ENCODE peak calls at places on chromosomes 6 and 20, in four cellular contexts. P is fibroblast of pulmonary artery; S is psoas muscle; R is stimulated activated CD4-positive, alpha-beta T cell treated with anti-CD3 and anti-CD28 coated beads, Interleukin-1b, Interleukin-23, amount 100 ng/mL, for 48 hours. K is an unnamed sample.

GRCh38 chr20:50462093-50462685 is 48.0 kb upstream of the PTPN1 start:
- DNase-seq in P (peak; percentile 52), R (no peak), S (no peak), K (peak; percentile 71)

GRCh38 chr6:142903806-142904205 is 41.2 kb downstream of the HIVEP2 start:
- DNase-seq in S (no peak), R (no peak), P (peak; percentile 24), K (peak; percentile 61)

GRCh38 chr6:58113960-58114359 is 796.5 kb downstream of the PRIM2 start:
- DNase-seq in R (no peak), P (no peak), S (no peak), K (no peak)

GRCh38 chr6:158854214-158855101 is 35.3 kb upstream of the EZR start:
- DNase-seq in P (peak; percentile 64), R (no peak), S (no peak), K (peak; percentile 64)

GRCh38 chr6:94636780-94637385 is 940.5 kb upstream of the MANEA start:
- DNase-seq in R (no peak), P (peak; percentile 0), S (no peak), K (peak; percentile 55)

GRCh38 chr6:169231790-169232506 is 21.7 kb downstream of the THBS2 start:
- DNase-seq in P (no peak), S (no peak), R (no peak), K (no peak)

GRCh38 chr6:130865793-130866192 is 38.6 kb downstream of the SMLR1 start:
- DNase-seq in P (no peak), S (no peak), R (no peak), K (no peak)

GRCh38 chr6:127554435-127555006 is 22.5 kb upstream of the C6orf58 start:
- DNase-seq in S (no peak), P (peak; percentile 64), R (no peak), K (peak; percentile 57)

GRCh38 chr6:125811259-125811658 is 20.5 kb downstream of the NCOA7 start:
- DNase-seq in P (no peak), R (no peak), S (no peak), K (no peak)

GRCh38 chr6:112307707-112308106 is 39.4 kb upstream of the RFPL4B start:
- DNase-seq in R (no peak), P (no peak), S (no peak), K (no peak)

GRCh38 chr20:53800883-53801604 is 207.4 kb upstream of the ZNF217 start:
- DNase-seq in R (no peak), S (no peak), P (no peak), K (no peak)

GRCh38 chr6:143325379-143326140 is 124.9 kb downstream of the ADAT2 start:
- DNase-seq in R (no peak), P (peak; percentile 13), S (no peak), K (no peak)

GRCh38 chr6:170006524-170007467 is 255.4 kb downstream of the ERMARD start:
- DNase-seq in R (no peak), S (no peak), P (no peak), K (no peak)

GRCh38 chr20:59888050-59888449 is 45.4 kb downstream of the SYCP2 start:
- DNase-seq in R (no peak), S (no peak), P (no peak), K (no peak)

K was measured in choroid plexus epithelial cell.